ENCODE peak calls at places on chromosome 9, in seven cellular contexts. O is neural crest cell, E is foreskin fibroblast, F is mesothelial cell of epicardium, T is brain microvascular endothelial cell, P is PC-9, H is fibroblast of pulmonary artery. K is an unnamed sample.

GRCh38 chr9:19965336-19965735 is 176.5 kb upstream of the SLC24A2 start:
- DNase-seq in E (peak; percentile 74), F (no peak), P (no peak), H (peak; percentile 14), T (peak; percentile 40), O (no peak), K (no peak)

GRCh38 chr9:119284587-119285337 is 84.5 kb downstream of the BRINP1 start:
- DNase-seq in P (no peak), E (no peak), T (no peak), O (no peak), F (no peak), H (peak; percentile 8), K (no peak)

GRCh38 chr9:131656356-131657030 is 83.4 kb downstream of the RAPGEF1 start:
- DNase-seq in H (no peak), E (no peak), F (no peak), P (no peak), O (no peak), T (no peak), K (peak; percentile 70)

GRCh38 chr9:37582548-37583157 is 6.5 kb upstream of the FBXO10 start:
- DNase-seq in P (no peak), E (peak; percentile 80), F (no peak), T (peak; percentile 47), H (peak; percentile 88), O (no peak), K (no peak)

GRCh38 chr9:105007143-105007542 is 79.2 kb upstream of the ABCA1 start:
- DNase-seq in H (peak; percentile 95), T (peak; percentile 97), P (peak; percentile 39), O (no peak), E (peak; percentile 95), F (no peak), K (no peak)

GRCh38 chr9:100011062-100011681 is 87.6 kb downstream of the ERP44 start:
- DNase-seq in T (peak; percentile 24), O (peak; percentile 36), P (peak; percentile 5), H (peak; percentile 76), E (peak; percentile 74), F (no peak), K (no peak)

GRCh38 chr9:8745347-8745746 is 945.8 kb upstream of the DMAC1 start:
- DNase-seq in O (no peak), F (no peak), E (no peak), T (no peak), P (no peak), H (no peak), K (no peak)

GRCh38 chr9:129414377-129415021 is 206.4 kb downstream of the C9orf50 start:
- DNase-seq in P (no peak), F (no peak), E (peak; percentile 66), T (peak; percentile 19), O (peak; percentile 61), H (peak; percentile 40), K (no peak)

GRCh38 chr9:19032411-19032810 is 598 bp downstream of the SAXO1 start:
- DNase-seq in E (no peak), H (no peak), O (no peak), T (no peak), P (no peak), F (no peak), K (no peak)

GRCh38 chr9:98074119-98074990 is 17.8 kb downstream of the NANS start:
- DNase-seq in P (peak; percentile 79), H (peak; percentile 71), E (peak; percentile 83), O (peak; percentile 80), F (peak; percentile 57), T (peak; percentile 44), K (peak; percentile 58)

GRCh38 chr9:96203867-96204412 is 98.0 kb downstream of the HSD17B3 start:
- DNase-seq in O (no peak), T (no peak), E (peak; percentile 65), H (no peak), F (no peak), P (no peak), K (no peak)

GRCh38 chr9:79817469-79818004 is 245.8 kb downstream of the TLE4 start:
- DNase-seq in P (no peak), T (peak; percentile 7), O (no peak), F (no peak), H (no peak), E (no peak), K (peak; percentile 24)

GRCh38 chr9:7258688-7259396 is 501.1 kb downstream of the KDM4C start:
- DNase-seq in P (no peak), F (no peak), O (no peak), H (no peak), T (no peak), E (no peak), K (no peak)

GRCh38 chr9:34898846-34899245 is 59.2 kb upstream of the PHF24 start:
- DNase-seq in E (no peak), P (no peak), F (no peak), H (no peak), O (no peak), T (no peak), K (no peak)

GRCh38 chr9:34463098-34463900 is 4.7 kb downstream of the DNAI1 start:
- DNase-seq in H (peak; percentile 51), O (no peak), T (peak; percentile 46), P (peak; percentile 17), E (peak; percentile 82), F (no peak), K (no peak)

GRCh38 chr9:131395027-131395744 is 1.3 kb downstream of the PRRC2B start:
- DNase-seq in F (no peak), O (no peak), H (no peak), T (no peak), P (peak; percentile 62), E (peak; percentile 50), K (peak; percentile 58)

GRCh38 chr9:75823136-75823535 is 67.3 kb upstream of the PCSK5 start:
- DNase-seq in E (no peak), H (no peak), O (no peak), T (no peak), F (no peak), P (no peak), K (no peak)

GRCh38 chr9:127942152-127943010 is 4.7 kb upstream of the DPM2 start:
- DNase-seq in F (no peak), T (peak; percentile 39), H (peak; percentile 73), E (peak; percentile 84), O (peak; percentile 65), P (peak; percentile 46), K (peak; percentile 53)

GRCh38 chr9:131500377-131500776 is 2.3 kb upstream of the POMT1 start:
- DNase-seq in O (no peak), P (no peak), F (no peak), T (no peak), E (no peak), H (no peak), K (no peak)

GRCh38 chr9:2414465-2414864 is 207.1 kb upstream of the VLDLR start:
- DNase-seq in T (peak; percentile 38), E (no peak), O (no peak), F (no peak), P (no peak), H (peak; percentile 26), K (no peak)

DNA sequence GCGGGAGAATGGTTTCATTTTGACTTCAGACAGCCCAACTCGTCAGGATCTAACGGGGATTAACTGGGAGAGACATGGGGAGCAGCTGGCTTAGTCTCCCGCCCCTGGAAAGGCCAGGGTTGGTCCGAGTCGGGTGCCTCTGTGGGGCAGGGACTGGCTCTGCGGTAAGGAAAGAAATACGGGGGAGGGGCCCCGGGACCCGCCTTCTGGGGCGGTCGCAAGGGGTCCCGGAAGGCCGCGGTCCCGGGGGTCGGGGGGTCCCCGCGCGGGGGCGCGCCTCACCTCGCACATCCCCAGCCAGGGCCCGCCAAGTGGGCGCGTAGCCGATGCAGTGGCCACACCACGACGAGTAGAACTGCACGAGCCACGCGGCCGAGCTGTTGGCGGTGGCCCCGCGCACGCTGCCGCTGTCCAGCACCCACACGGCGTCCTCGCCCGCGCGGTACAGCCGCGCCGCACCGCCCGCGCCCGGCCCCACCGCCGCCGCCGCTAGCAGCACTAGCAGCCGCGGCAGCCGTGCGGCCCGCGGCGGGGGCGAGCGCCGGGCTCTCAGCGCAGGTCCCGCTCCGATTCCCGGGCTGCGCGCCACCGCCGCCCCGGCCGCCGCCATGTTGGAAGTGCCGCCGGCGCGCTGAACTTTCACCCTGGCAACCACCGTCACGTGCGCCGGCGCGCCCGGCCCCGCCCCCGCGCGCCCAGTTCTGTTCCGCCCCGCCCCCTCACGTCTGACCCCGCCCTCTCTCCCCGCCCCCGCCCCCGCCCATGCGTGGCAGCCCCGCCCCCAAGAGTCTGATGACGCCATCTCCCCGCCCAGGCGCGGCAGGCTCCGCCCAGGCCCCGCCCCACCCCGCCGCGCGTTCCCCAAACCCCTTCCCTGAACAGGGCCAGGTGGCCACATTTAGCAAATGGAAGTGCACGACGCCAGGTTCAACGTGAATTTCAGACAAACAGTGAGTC is at the start of gene QSOX2:
- DNase-seq in F (peak; percentile 81), T (peak; percentile 57), H (peak; percentile 84), E (peak; percentile 92), P (peak; percentile 85), O (peak; percentile 79), K (peak; percentile 83)
- TF ChIP-seq CTCF in F (no peak), T (no peak), H (no peak), E (no peak), P (no peak), O (no peak), K (no peak)

DNA sequence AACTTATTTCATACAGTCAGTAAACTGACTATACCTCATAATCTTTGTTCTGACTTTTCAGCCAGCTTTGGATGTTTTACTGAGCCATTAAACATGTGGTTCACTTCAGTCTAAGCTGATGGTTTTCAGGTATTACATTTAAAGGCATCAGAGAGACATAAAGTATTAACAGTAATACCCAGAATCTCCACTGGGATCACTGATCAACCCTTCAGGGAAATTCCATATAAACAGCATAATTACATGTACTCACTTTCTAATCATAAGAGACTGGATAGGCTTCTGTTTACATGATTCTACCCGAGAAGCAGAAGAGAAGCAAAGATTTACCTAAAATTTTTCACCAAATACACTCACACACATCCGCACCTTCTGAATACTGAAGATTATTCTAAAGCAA is 186.7 kb upstream of the FREM1 start:
- DNase-seq in O (no peak), F (no peak), E (no peak), H (no peak), T (no peak), P (no peak), K (no peak)
- TF ChIP-seq CTCF in O (peak; percentile 35), F (peak; percentile 45), E (no peak), H (no peak), T (no peak), P (no peak), K (no peak)

DNA sequence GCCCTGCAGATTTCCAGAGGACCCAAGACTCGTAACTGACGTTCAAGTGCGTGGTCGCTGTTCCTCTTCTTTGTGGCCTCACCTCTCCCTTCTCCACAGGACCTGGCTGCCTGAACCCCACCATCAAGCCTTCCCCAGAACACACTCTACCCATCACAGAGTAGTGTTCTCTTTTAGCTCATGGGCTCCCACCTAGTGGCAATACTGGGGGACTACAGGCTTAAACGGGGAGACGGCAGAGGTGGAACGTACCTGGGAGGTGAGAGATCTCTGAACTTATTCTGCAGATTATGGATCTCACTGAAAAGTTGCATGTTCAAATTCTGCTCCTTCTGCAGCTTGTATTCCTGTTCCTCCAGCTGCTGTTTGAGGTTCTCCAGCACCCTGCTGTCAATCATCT is 140.8 kb downstream of the CDK5RAP2 start:
- DNase-seq in O (no peak), F (no peak), H (peak; percentile 25), P (no peak), E (peak; percentile 34), T (no peak), K (no peak)
- TF ChIP-seq CTCF in O (peak; percentile 56), F (peak; percentile 26), H (peak; percentile 56), P (peak; percentile 62), E (peak; percentile 56), T (peak; percentile 83), K (no peak)

DNA sequence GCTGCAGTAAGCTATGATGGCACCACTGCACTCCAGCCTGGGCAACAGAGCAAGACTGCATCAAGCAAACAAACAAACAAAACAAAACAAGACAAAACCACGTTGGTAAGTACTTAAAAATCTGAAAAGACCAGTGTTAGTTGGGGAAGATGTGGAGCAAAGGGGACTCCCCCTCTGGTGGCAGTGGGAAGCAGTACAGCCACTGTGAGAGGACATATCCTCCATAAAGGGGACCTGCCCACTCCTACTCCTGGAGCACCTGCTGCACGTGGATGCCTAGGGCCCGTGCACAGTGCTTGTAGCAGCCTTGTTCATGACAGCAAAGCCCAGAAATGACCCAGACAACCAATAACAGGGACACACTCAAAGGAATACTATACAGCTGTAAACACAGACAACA is 17.0 kb upstream of the IPPK start:
- DNase-seq in H (peak; percentile 11), F (no peak), T (no peak), P (no peak), O (no peak), E (no peak), K (no peak)
- TF ChIP-seq CTCF in H (peak; percentile 22), F (no peak), T (peak; percentile 54), P (peak; percentile 42), O (peak; percentile 31), E (peak; percentile 20), K (no peak)